ENCODE peak calls at places on chromosomes 7 and 10, in eight cellular contexts. Z is hepatocyte, L is NT2/D1, X is ovary, H is transverse colon, O is Panc1, W is tibial nerve, V is left ventricle myocardium inferior. R is an unnamed sample.

GRCh38 chr10:99828464-99828863 is 46.0 kb downstream of the ABCC2 start:
- DNase-seq in Z (no peak), L (no peak), X (no peak), H (no peak), O (no peak), W (no peak), V (no peak), R (no peak)

GRCh38 chr7:29372351-29372931 is 177.9 kb downstream of the CHN2 start:
- DNase-seq in Z (no peak), L (no peak), X (no peak), H (no peak), O (no peak), W (no peak), V (no peak), R (no peak)

GRCh38 chr10:78896169-78896931 is 172.4 kb upstream of the ZMIZ1 start:
- DNase-seq in Z (no peak), L (no peak), X (no peak), H (no peak), O (no peak), W (no peak), V (no peak), R (no peak)

GRCh38 chr10:102963237-102963886 is 45.3 kb downstream of the CNNM2 start:
- DNase-seq in Z (no peak), L (no peak), X (no peak), H (no peak), O (no peak), W (no peak), V (no peak), R (no peak)

GRCh38 chr10:131310904-131311660 is 439 bp downstream of the TCERG1L start:
- DNase-seq in Z (peak), L (no peak), X (peak), H (no peak), O (no peak), W (no peak), V (no peak), R (no peak)

GRCh38 chr7:148747274-148747673 is 48.6 kb downstream of the CUL1 start:
- DNase-seq in Z (peak), L (peak), X (no peak), H (no peak), O (no peak), W (no peak), V (no peak), R (no peak)

GRCh38 chr7:20735346-20736065 is 51.2 kb downstream of the SP8 start:
- DNase-seq in Z (no peak), L (no peak), X (no peak), H (no peak), O (no peak), W (no peak), V (no peak), R (no peak)

GRCh38 chr7:151711906-151712771 is 164.8 kb downstream of the PRKAG2 start:
- DNase-seq in Z (no peak), L (no peak), X (no peak), H (no peak), O (no peak), W (no peak), V (peak), R (no peak)

GRCh38 chr7:34675749-34676374 is 17.8 kb downstream of the NPSR1 start:
- DNase-seq in Z (peak), L (peak), X (no peak), H (no peak), O (peak), W (no peak), V (no peak), R (no peak)

GRCh38 chr10:116743266-116744064 is 1.1 kb upstream of the HSPA12A start:
- DNase-seq in Z (no peak), L (no peak), X (no peak), H (no peak), O (no peak), W (no peak), V (no peak), R (no peak)

GRCh38 chr10:91229683-91230082 is 9.2 kb downstream of the PCGF5 start:
- DNase-seq in Z (no peak), L (no peak), X (no peak), H (no peak), O (no peak), W (no peak), V (no peak), R (no peak)

GRCh38 chr7:100400656-100401055 is 27.4 kb downstream of the PILRA start:
- DNase-seq in Z (no peak), L (no peak), X (no peak), H (no peak), O (no peak), W (no peak), V (no peak), R (no peak)

GRCh38 chr10:28111712-28112111 is 112.8 kb upstream of the ODAD2 start:
- DNase-seq in Z (no peak), L (no peak), X (no peak), H (no peak), O (no peak), W (no peak), V (no peak), R (no peak)

GRCh38 chr10:62662471-62662870 is 142.0 kb upstream of the ADO start:
- DNase-seq in Z (no peak), L (no peak), X (no peak), H (no peak), O (no peak), W (no peak), V (no peak), R (no peak)

GRCh38 chr10:123556736-123557135 is 109.4 kb upstream of the GPR26 start:
- DNase-seq in Z (no peak), L (no peak), X (no peak), H (no peak), O (no peak), W (no peak), V (no peak), R (no peak)

GRCh38 chr10:121539757-121540156 is 58.5 kb downstream of the FGFR2 start:
- DNase-seq in Z (no peak), L (no peak), X (no peak), H (no peak), O (no peak), W (no peak), V (no peak), R (no peak)

GRCh38 chr7:138816650-138817049 is 18.7 kb upstream of the ATP6V0A4 start:
- DNase-seq in Z (no peak), L (no peak), X (no peak), H (no peak), O (no peak), W (no peak), V (no peak), R (no peak)

GRCh38 chr7:149196151-149196704 is 882 bp downstream of the ZNF282 start:
- DNase-seq in Z (no peak), L (no peak), X (no peak), H (peak), O (no peak), W (no peak), V (no peak), R (no peak)

GRCh38 chr7:6536899-6537298 is 14.4 kb downstream of the GRID2IP start:
- DNase-seq in Z (peak), L (peak), X (no peak), H (no peak), O (no peak), W (no peak), V (no peak), R (no peak)

GRCh38 chr10:3532644-3533043 is 252.4 kb downstream of the KLF6 start:
- DNase-seq in Z (no peak), L (no peak), X (no peak), H (no peak), O (no peak), W (no peak), V (no peak), R (no peak)

GRCh38 chr7:44073664-44074348 is 8.4 kb upstream of the PGAM2 start:
- DNase-seq in Z (no peak), L (no peak), X (peak), H (peak), O (no peak), W (peak), V (peak), R (peak)

GRCh38 chr10:101189461-101190401 is 39.5 kb downstream of the LBX1 start:
- DNase-seq in Z (no peak), L (no peak), X (no peak), H (no peak), O (no peak), W (no peak), V (no peak), R (no peak)

DNA sequence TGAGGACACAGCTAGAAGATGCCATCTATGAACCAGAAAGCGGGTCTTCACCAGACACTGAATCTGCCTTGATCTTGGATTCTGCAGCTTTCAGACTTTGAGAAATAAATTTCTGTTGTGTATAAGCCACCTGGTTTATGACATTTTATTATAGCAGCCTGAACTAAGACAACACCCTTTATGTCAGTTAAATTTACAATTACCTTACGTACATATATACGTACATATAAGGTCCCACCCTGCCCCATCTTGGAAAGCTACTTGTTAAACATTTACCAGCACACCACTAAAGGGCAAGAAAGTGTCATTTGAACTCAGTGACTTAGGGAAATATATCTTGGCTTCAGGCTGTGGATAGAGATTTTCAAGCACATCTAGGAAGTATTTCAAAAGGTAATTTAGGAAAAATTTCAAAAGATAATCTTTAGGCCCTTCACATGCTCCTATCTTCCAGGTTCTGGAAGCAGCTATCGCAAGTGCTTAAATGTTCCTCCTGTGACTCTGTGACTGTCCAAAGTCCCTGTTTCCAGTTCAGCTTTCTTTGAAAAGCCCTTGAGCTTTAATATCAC is 9.5 kb upstream of the SRI start:
- DNase-seq in Z (peak), L (no peak), X (no peak), H (peak), O (no peak), W (no peak), V (no peak), R (no peak)
- H3K4me3 ChIP-seq in Z (no peak), L (no peak), X (no peak), H (no peak), O (no peak), W (no peak), V (no peak), R (no peak)

GRCh38 chr7:1055491-1056005 is 11.2 kb downstream of the GPR146 start:
- DNase-seq in Z (no peak), L (no peak), X (no peak), H (no peak), O (no peak), W (no peak), V (no peak), R (no peak)

GRCh38 chr7:1053002-1053411 is 8.7 kb downstream of the GPR146 start:
- DNase-seq in Z (no peak), L (no peak), X (no peak), H (no peak), O (no peak), W (no peak), V (peak), R (no peak)

GRCh38 chr7:1055084-1055450 is 10.7 kb downstream of the GPR146 start:
- DNase-seq in Z (peak), L (no peak), X (peak), H (peak), O (no peak), W (peak), V (peak), R (no peak)

GRCh38 chr7:1053816-1054370 is 9.5 kb downstream of the GPR146 start:
- DNase-seq in Z (no peak), L (no peak), X (no peak), H (no peak), O (no peak), W (no peak), V (no peak), R (no peak)

DNA sequence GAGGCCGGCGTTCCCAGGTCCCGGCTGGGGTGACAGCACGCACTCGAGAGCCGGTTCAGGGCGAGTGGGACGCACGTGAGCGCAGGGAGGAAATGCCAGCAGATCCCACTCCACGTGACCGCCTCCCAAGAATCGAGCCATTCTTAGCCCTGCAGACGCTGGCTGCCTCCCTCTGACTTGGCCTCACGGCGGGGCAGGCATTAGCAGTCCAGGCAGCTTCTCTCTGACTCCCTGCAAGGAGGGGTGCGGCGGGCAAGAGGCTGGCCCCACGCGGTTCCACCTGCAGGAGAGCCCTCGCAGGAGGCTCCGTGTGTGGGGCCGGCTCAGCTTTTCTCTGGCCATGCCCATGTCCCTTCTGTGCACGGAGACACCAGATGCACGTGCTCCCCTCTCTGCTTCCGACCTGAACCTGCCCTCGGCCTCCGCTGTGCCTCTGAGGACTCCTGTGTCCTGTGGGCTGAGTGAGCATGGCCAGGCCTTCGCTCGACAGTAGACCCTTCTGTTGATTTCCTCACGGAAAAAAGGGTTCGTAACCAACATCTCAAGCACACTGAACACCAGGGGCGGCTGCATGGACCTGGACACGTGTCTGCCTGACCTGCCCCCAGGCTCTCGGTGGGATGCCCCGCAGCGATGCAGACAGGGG is 10.2 kb downstream of the GPR146 start:
- DNase-seq in Z (no peak), L (no peak), X (no peak), H (no peak), O (no peak), W (no peak), V (peak), R (no peak)
- H3K4me3 ChIP-seq in Z (no peak), L (no peak), X (peak), H (no peak), O (no peak), W (peak), V (peak), R (no peak)

GRCh38 chr7:145105561-145105960 is 269.7 kb upstream of the TPK1 start:
- DNase-seq in Z (no peak), L (no peak), X (no peak), H (no peak), O (no peak), W (no peak), V (no peak), R (no peak)

GRCh38 chr7:145104400-145104799 is 268.5 kb upstream of the TPK1 start:
- DNase-seq in Z (no peak), L (no peak), X (no peak), H (no peak), O (no peak), W (no peak), V (no peak), R (no peak)

DNA sequence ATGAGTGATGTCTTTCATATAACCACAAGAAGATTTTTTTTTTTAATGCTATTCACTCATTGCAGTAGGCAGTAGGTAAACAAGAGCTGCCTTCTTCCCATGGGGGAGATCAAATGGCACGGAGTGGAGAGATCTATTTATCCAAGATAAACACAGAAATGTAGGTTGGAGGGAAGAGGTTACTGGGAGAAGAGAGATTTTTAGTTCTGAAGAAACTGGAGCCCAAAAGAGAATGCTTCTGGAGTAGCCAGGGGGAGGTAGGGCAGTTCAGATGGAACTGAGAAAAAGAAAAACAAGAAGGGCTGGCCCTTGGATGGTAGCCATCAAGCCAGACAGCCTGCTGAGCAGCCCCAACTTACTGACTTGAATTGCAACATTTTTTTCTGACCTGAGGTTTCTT is 270.1 kb upstream of the TPK1 start:
- DNase-seq in Z (peak), L (no peak), X (no peak), H (no peak), O (no peak), W (peak), V (peak), R (no peak)
- H3K4me3 ChIP-seq in Z (no peak), L (no peak), X (no peak), H (no peak), O (no peak), W (no peak), V (no peak), R (no peak)

GRCh38 chr10:132543916-132544743 is 6.5 kb downstream of the INPP5A start:
- DNase-seq in Z (no peak), L (no peak), X (peak), H (no peak), O (no peak), W (no peak), V (peak), R (no peak)
- H3K4me3 ChIP-seq in Z (no peak), L (no peak), X (peak), H (no peak), O (no peak), W (no peak), V (no peak), R (no peak)

GRCh38 chr10:88991900-88992237 is 1.3 kb downstream of the FAS start:
- DNase-seq in Z (no peak), L (no peak), X (no peak), H (no peak), O (no peak), W (no peak), V (no peak), R (no peak)

GRCh38 chr10:88994034-88994433 is 3.4 kb downstream of the FAS start:
- DNase-seq in Z (no peak), L (no peak), X (no peak), H (no peak), O (no peak), W (no peak), V (no peak), R (no peak)

GRCh38 chr10:88995156-88995876 is 4.7 kb downstream of the FAS start:
- DNase-seq in Z (no peak), L (no peak), X (no peak), H (no peak), O (no peak), W (no peak), V (no peak), R (no peak)

GRCh38 chr10:88991161-88991899 is 732 bp downstream of the FAS start:
- DNase-seq in Z (peak), L (no peak), X (peak), H (peak), O (no peak), W (peak), V (peak), R (peak)

GRCh38 chr10:88992945-88993537 is 2.4 kb downstream of the FAS start:
- DNase-seq in Z (no peak), L (no peak), X (no peak), H (no peak), O (no peak), W (no peak), V (no peak), R (no peak)
- H3K4me3 ChIP-seq in Z (no peak), L (no peak), X (peak), H (peak), O (no peak), W (peak), V (peak), R (peak)

GRCh38 chr10:43816351-43817321 is 168.0 kb upstream of the ZNF32 start:
- DNase-seq in Z (peak), L (no peak), X (no peak), H (peak), O (no peak), W (no peak), V (no peak), R (no peak)
- H3K4me3 ChIP-seq in Z (no peak), L (no peak), X (no peak), H (no peak), O (no peak), W (no peak), V (peak), R (no peak)